ENCODE peak calls at places on chromosome 18, in seven cellular contexts. C is activated effector memory CD4-positive, alpha-beta T cell treated with anti-CD3 and anti-CD28 coated beads, Interleukin-2, amount 50 U/mL, for 16 hours; M is fibroblast of the conjunctiva; D is Peyer's patch; P is thoracic aorta; B is DMS153; A is lower lobe of right lung. V is an unnamed sample.

GRCh38 chr18:11857177-11857887 is 6.1 kb downstream of the CHMP1B start:
- DNase-seq in C (no peak), M (peak; percentile 88), D (peak; percentile 82), P (peak; percentile 69), B (no peak), A (no peak), V (peak; percentile 27)

GRCh38 chr18:38940863-38941531 is 1375.4 kb upstream of the CELF4 start:
- DNase-seq in C (peak; percentile 81), M (peak; percentile 62), D (no peak), P (no peak), B (no peak), A (no peak), V (no peak)

GRCh38 chr18:79457652-79458051 is 61.9 kb downstream of the NFATC1 start:
- DNase-seq in C (no peak), M (no peak), D (no peak), P (no peak), B (no peak), A (no peak), V (no peak)

GRCh38 chr18:27713037-27713726 is 463.7 kb downstream of the CDH2 start:
- DNase-seq in C (no peak), M (no peak), D (no peak), P (no peak), B (peak; percentile 81), A (no peak), V (peak; percentile 45)

GRCh38 chr18:31143025-31143424 is 19.6 kb downstream of the DSC1 start:
- DNase-seq in C (no peak), M (no peak), D (no peak), P (no peak), B (no peak), A (no peak), V (no peak)

GRCh38 chr18:37778417-37779165 is 213.0 kb upstream of the CELF4 start:
- DNase-seq in C (no peak), M (no peak), D (peak; percentile 69), P (no peak), B (peak; percentile 17), A (peak; percentile 75), V (no peak)

GRCh38 chr18:37122877-37123276 is 293.9 kb downstream of the KIAA1328 start:
- DNase-seq in C (no peak), M (no peak), D (no peak), P (no peak), B (no peak), A (no peak), V (no peak)

GRCh38 chr18:72866572-72866900 is 1.3 kb downstream of the NETO1 start:
- DNase-seq in C (no peak), M (no peak), D (no peak), P (no peak), B (no peak), A (no peak), V (no peak)

GRCh38 chr18:28584726-28585125 is 407.8 kb upstream of the CDH2 start:
- DNase-seq in C (no peak), M (peak; percentile 33), D (no peak), P (no peak), B (no peak), A (no peak), V (no peak)

GRCh38 chr18:33744032-33744697 is 166.1 kb downstream of the ASXL3 start:
- DNase-seq in C (no peak), M (no peak), D (no peak), P (no peak), B (peak; percentile 58), A (no peak), V (no peak)

GRCh38 chr18:22342625-22343024 is 75.1 kb downstream of the CTAGE1 start:
- DNase-seq in C (peak; percentile 70), M (no peak), D (peak; percentile 74), P (no peak), B (no peak), A (peak; percentile 81), V (no peak)

GRCh38 chr18:59155140-59155539 is 15.5 kb downstream of the SEC11C start:
- DNase-seq in C (no peak), M (no peak), D (no peak), P (no peak), B (no peak), A (no peak), V (no peak)

GRCh38 chr18:24373331-24373730 is 24.3 kb downstream of the OSBPL1A start:
- DNase-seq in C (no peak), M (no peak), D (no peak), P (no peak), B (no peak), A (no peak), V (no peak)

GRCh38 chr18:32349728-32350395 is 120.8 kb downstream of the GAREM1 start:
- DNase-seq in C (no peak), M (peak; percentile 91), D (no peak), P (peak; percentile 70), B (peak; percentile 18), A (no peak), V (no peak)

GRCh38 chr18:60668583-60668982 is 296.0 kb upstream of the MC4R start:
- DNase-seq in C (no peak), M (no peak), D (no peak), P (no peak), B (no peak), A (no peak), V (no peak)

GRCh38 chr18:28716321-28716720 is 539.4 kb upstream of the CDH2 start:
- DNase-seq in C (no peak), M (no peak), D (no peak), P (no peak), B (no peak), A (no peak), V (no peak)

GRCh38 chr18:45336431-45336830 is 278.8 kb upstream of the SLC14A2 start:
- DNase-seq in C (no peak), M (no peak), D (no peak), P (no peak), B (no peak), A (no peak), V (no peak)

GRCh38 chr18:34821669-34822210 is 111.6 kb downstream of the DTNA start:
- DNase-seq in C (no peak), M (peak; percentile 6), D (no peak), P (no peak), B (no peak), A (no peak), V (no peak)

GRCh38 chr18:48913201-48913600 is 37.6 kb downstream of the SMAD7 start:
- DNase-seq in C (peak; percentile 85), M (no peak), D (peak; percentile 61), P (no peak), B (no peak), A (no peak), V (no peak)

GRCh38 chr18:58476521-58477210 is 152.2 kb downstream of the ALPK2 start:
- DNase-seq in C (no peak), M (no peak), D (no peak), P (no peak), B (no peak), A (no peak), V (no peak)

GRCh38 chr18:44870631-44871502 is 190.2 kb downstream of the SETBP1 start:
- DNase-seq in C (no peak), M (no peak), D (no peak), P (no peak), B (no peak), A (no peak), V (no peak)

GRCh38 chr18:58042826-58043362 is 1.1 kb upstream of the NEDD4L start:
- DNase-seq in C (no peak), M (no peak), D (no peak), P (no peak), B (no peak), A (no peak), V (no peak)

GRCh38 chr18:28112056-28112470 is 64.9 kb downstream of the CDH2 start:
- DNase-seq in C (no peak), M (no peak), D (no peak), P (no peak), B (no peak), A (no peak), V (no peak)

GRCh38 chr18:2602844-2603243 is 31.5 kb downstream of the NDC80 start:
- DNase-seq in C (no peak), M (no peak), D (no peak), P (no peak), B (no peak), A (no peak), V (no peak)

GRCh38 chr18:23969664-23970063 is 44.9 kb upstream of the TTC39C start:
- DNase-seq in C (no peak), M (no peak), D (no peak), P (no peak), B (no peak), A (no peak), V (no peak)

GRCh38 chr18:60684843-60685513 is 312.4 kb upstream of the MC4R start:
- DNase-seq in C (no peak), M (peak; percentile 32), D (no peak), P (no peak), B (peak; percentile 24), A (no peak), V (peak; percentile 61)

GRCh38 chr18:53909668-53910067 is 314.8 kb downstream of the MBD2 start:
- DNase-seq in C (no peak), M (no peak), D (no peak), P (no peak), B (no peak), A (no peak), V (no peak)

V was measured in NCI-H2029 treated with DMSO at 0.1 percent for 48 hours.